ENCODE peak calls at places on chromosome 9, in four cellular contexts. B is stomach, D is kidney epithelial cell, I is fibroblast of lung. K is an unnamed sample.

GRCh38 chr9:130036099-130036498 is 6.9 kb downstream of the FNBP1 start:
- DNase-seq in B (no peak), D (no peak), I (peak), K (no peak)

GRCh38 chr9:109329274-109330258 is 8.7 kb upstream of the EPB41L4B start:
- DNase-seq in I (peak), B (peak), D (no peak), K (peak)

GRCh38 chr9:100602302-100602930 is 24.5 kb downstream of the CAVIN4 start:
- DNase-seq in B (no peak), I (peak), D (peak), K (no peak)

GRCh38 chr9:80648336-80648735 is 1041.0 kb downstream of the TLE1 start:
- DNase-seq in D (no peak), B (no peak), I (peak), K (peak)

GRCh38 chr9:19918630-19919029 is 129.8 kb upstream of the SLC24A2 start:
- DNase-seq in I (no peak), B (no peak), D (no peak), K (no peak)

GRCh38 chr9:126886194-126886830 is 25.9 kb downstream of the ZBTB34 start:
- DNase-seq in B (no peak), D (no peak), I (no peak), K (no peak)

GRCh38 chr9:132894857-132895846 is 16.5 kb downstream of the SPACA9 start:
- DNase-seq in B (no peak), D (no peak), I (no peak), K (no peak)

GRCh38 chr9:106885451-106885850 is 22.5 kb downstream of the ZNF462 start:
- DNase-seq in D (peak), B (no peak), I (peak), K (no peak)

GRCh38 chr9:121286973-121287721 is 19.2 kb downstream of the GSN start:
- DNase-seq in D (peak), I (peak), B (peak), K (peak)

GRCh38 chr9:110546411-110546871 is 33.1 kb downstream of the SVEP1 start:
- DNase-seq in B (no peak), D (no peak), I (no peak), K (no peak)

GRCh38 chr9:134028575-134029247 is 3.4 kb downstream of the BRD3OS start:
- DNase-seq in I (no peak), D (no peak), B (no peak), K (no peak)

GRCh38 chr9:127904888-127905728 is 5.7 kb upstream of the ST6GALNAC6 start:
- DNase-seq in B (no peak), I (no peak), D (no peak), K (no peak)

GRCh38 chr9:117672397-117672796 is 31.8 kb upstream of the TLR4 start:
- DNase-seq in B (no peak), I (no peak), D (peak), K (no peak)

GRCh38 chr9:101465330-101465915 is 29.8 kb upstream of the ALDOB start:
- DNase-seq in B (peak), I (peak), D (no peak), K (no peak)

GRCh38 chr9:130421802-130422276 is 22.9 kb upstream of the ASS1 start:
- DNase-seq in D (no peak), I (peak), B (no peak), K (peak)

GRCh38 chr9:88528356-88528755 is 6.6 kb upstream of the NXNL2 start:
- DNase-seq in I (peak), D (no peak), B (no peak), K (no peak)

GRCh38 chr9:130201399-130201873 is 29.2 kb downstream of the NCS1 start:
- DNase-seq in I (no peak), D (no peak), B (no peak), K (no peak)

GRCh38 chr9:81389569-81389993 is 299.8 kb downstream of the TLE1 start:
- DNase-seq in I (peak), D (peak), B (no peak), K (peak)

GRCh38 chr9:33307067-33307466 is 16.8 kb downstream of the NFX1 start:
- DNase-seq in D (no peak), I (no peak), B (no peak), K (no peak)

GRCh38 chr9:98142925-98143481 is 24.0 kb upstream of the TRIM14 start:
- DNase-seq in B (no peak), D (no peak), I (no peak), K (no peak)

GRCh38 chr9:128835246-128836210 is 5.9 kb upstream of the SPOUT1 start:
- DNase-seq in D (no peak), B (no peak), I (no peak), K (no peak)

GRCh38 chr9:69945671-69946141 is 97.9 kb upstream of the MAMDC2 start:
- DNase-seq in D (no peak), B (peak), I (peak), K (no peak)

GRCh38 chr9:104984541-104984940 is 56.6 kb upstream of the ABCA1 start:
- DNase-seq in I (no peak), D (no peak), B (no peak), K (no peak)

GRCh38 chr9:138022121-138022741 is 144.6 kb downstream of the CACNA1B start:
- DNase-seq in B (peak), D (no peak), I (no peak), K (no peak)

GRCh38 chr9:130239741-130240241 is 25.8 kb upstream of the HMCN2 start:
- DNase-seq in I (peak), B (no peak), D (peak), K (no peak)

GRCh38 chr9:81646337-81646736 is 43.0 kb downstream of the TLE1 start:
- DNase-seq in D (no peak), I (no peak), B (no peak), K (no peak)

GRCh38 chr9:82164159-82164558 is 175.6 kb downstream of the SPATA31D1 start:
- DNase-seq in D (no peak), I (no peak), B (no peak), K (no peak)

GRCh38 chr9:122058051-122058450 is 35.1 kb downstream of the TTLL11 start:
- DNase-seq in D (no peak), B (no peak), I (no peak), K (no peak)

GRCh38 chr9:102479191-102479590 is 515.9 kb upstream of the CYLC2 start:
- DNase-seq in D (no peak), I (no peak), B (no peak), K (no peak)

GRCh38 chr9:2023042-2023441 is 7.9 kb downstream of the SMARCA2 start:
- DNase-seq in B (no peak), D (no peak), I (no peak), K (no peak)

GRCh38 chr9:114192539-114192938 is 37.2 kb downstream of the COL27A1 start:
- DNase-seq in D (no peak), B (no peak), I (no peak), K (no peak)

GRCh38 chr9:131818089-131818488 is 78.2 kb upstream of the RAPGEF1 start:
- DNase-seq in D (no peak), B (no peak), I (no peak), K (no peak)

GRCh38 chr9:91334053-91334452 is 27.7 kb downstream of the AUH start:
- DNase-seq in D (no peak), I (no peak), B (no peak), K (peak)

GRCh38 chr9:33101104-33101951 is 24.9 kb upstream of the SMU1 start:
- DNase-seq in I (peak), B (peak), D (no peak), K (no peak)

GRCh38 chr9:138066049-138066448 is 188.5 kb downstream of the CACNA1B start:
- DNase-seq in B (no peak), D (no peak), I (no peak), K (no peak)

GRCh38 chr9:128529191-128529590 is 23.2 kb upstream of the SPTAN1 start:
- DNase-seq in I (no peak), B (no peak), D (no peak), K (no peak)

GRCh38 chr9:8365466-8366160 is 566.0 kb upstream of the DMAC1 start:
- DNase-seq in B (no peak), D (no peak), I (no peak), K (no peak)

GRCh38 chr9:135061441-135061840 is 26.0 kb upstream of the OLFM1 start:
- DNase-seq in D (no peak), B (peak), I (no peak), K (no peak)

DNA sequence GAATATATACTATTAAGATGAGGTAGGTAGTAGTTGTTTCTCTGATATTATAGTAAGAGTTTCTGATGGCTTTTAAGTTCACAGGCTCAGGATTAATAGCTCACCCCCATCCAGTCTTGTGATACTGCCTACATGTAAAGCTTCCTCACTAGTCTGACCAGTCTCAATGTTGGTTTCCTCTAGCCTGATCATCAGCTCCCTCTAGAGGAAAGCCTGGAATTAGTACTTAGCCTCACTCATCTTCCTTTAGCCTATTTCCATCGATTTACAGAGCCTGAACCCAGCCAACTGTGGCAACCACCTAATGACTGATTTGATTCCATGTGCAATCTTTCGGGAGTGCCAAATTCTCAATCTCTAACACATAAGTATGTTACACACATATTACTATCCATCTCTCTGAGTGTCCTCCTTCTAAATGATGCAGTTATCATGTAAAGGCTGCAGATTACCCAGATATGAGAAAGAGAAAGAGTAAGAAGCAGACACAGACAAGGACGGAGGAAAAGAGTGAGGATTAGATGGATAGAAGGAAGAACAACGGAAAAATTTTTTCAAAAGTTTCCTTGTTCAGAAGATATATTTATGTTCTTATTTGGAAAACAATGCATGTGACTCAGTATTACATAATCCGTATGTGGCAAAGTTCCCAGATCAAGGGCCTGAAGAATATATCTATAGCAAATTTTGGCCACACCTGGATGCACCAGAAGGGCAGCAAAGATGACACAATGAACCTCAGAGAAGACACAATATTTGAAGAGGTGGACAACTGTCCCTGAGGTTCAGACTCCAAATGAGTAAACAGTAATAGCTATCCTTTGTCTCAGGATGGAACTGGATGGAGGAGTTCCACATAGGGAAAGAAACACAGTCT is 333.7 kb downstream of the ELAVL2 start:
- DNase-seq in B (no peak), D (no peak), I (peak), K (peak)
- H3K4me3 ChIP-seq in B (no peak), D (no peak), I (no peak), K (no peak)

DNA sequence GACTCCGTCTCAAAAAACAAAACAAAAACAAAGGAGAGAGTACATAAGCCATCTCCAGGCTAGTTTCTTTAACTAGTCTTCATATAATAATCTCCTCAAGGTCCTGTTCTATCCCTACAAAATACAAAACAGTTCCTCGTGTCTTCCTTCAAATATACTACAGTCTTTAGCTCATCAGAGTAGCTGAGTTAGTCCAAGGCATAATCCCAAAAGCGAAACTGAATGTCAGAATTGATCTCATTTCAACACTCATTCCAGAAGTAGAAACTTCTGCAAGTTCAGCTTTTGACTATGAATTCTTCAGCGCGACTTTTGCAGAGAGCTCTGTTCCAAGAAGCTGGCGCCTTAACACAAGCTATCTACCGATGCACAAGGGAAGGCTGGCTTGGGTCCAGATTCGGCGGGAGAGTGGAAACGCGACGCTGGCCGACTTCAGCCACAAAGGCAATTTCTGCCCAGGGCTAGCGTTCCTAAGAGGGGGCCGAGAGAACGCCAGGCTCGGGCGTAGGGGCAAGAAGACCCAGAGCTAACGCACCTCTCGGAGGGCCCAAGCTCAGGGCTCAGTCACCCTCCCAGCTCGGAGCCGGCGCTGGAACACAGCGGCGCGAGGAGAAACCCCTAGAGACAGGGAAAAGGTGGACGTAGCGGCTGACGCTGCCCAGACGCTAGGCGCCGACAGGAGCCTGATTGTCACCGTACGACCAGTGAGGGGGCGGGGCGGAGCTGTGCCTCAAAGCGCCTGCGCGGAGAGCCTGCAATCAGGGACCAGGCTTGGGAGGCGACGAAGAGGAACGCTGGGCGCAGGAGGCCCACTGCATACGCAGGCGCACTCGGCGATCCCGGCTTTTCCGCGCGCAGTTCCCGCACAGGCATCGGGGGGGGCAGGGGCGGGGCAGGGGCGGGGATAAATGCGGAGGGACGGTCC is 469 bp upstream of the HSDL2 start:
- DNase-seq in D (peak), B (peak), I (peak), K (peak)
- TF ChIP-seq CTCF in D (no peak), B (no peak), I (no peak), K (no peak)

GRCh38 chr9:21549251-21549765 is 67.2 kb upstream of the IFNE start:
- DNase-seq in I (peak), B (peak), D (peak), K (peak)
- H3K4me3 ChIP-seq in I (peak), B (no peak), D (no peak), K (no peak)

DNA sequence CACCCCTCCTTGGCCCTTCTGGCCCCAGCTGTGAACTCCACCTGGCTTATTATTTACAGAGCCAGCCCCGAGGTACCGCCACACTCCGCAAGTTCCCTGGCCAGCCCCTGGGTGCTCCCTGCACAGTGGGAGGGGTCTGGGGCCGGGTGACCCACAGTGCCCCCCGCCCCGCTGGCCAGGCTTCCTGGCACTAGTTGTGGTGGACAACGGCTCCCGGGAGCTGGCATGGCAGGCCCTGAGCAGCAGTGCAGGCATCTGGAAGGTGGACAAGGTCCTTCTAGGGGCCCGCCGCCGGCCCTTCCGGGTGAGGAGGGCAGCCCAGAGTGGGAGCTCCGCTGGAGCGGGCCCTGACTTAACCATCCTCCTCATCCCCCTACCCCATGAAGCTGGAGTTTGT is 3.9 kb downstream of the MAMDC4 start:
- DNase-seq in D (no peak), I (no peak), B (peak), K (no peak)
- TF ChIP-seq CTCF in D (no peak), I (no peak), B (no peak), K (no peak)

DNA sequence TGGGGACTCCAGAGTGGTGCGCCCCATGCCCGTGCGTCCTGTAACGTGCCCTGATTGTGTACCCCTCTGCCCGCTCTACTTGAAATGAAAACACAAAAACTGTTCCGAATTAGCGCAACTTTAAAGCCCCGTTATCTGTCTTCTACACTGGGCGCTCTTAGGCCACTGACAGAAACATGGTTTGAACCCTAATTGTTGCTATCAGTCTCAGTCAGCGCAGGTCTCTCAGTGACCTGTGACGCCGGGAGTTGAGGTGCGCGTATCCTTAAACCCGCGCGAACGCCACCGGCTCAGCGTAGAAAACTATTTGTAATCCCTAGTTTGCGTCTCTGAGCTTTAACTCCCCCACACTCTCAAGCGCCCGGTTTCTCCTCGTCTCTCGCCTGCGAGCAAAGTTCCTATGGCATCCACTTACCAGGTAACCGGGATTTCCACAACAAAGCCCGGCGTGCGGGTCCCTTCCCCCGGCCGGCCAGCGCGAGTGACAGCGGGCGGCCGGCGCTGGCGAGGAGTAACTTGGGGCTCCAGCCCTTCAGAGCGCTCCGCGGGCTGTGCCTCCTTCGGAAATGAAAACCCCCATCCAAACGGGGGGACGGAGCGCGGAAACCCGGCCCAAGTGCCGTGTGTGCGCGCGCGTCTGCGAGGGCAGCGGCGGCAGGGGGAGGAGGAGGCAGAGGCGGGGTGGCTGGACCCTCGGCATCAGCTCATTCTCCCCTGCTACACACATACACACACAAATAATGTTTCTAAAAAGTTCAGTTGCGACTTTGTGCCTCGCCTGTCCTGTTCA is 667 bp downstream of the GLIS3 start:
- DNase-seq in D (no peak), B (peak), I (peak), K (no peak)
- H3K4me3 ChIP-seq in D (peak), B (peak), I (peak), K (peak)

DNA sequence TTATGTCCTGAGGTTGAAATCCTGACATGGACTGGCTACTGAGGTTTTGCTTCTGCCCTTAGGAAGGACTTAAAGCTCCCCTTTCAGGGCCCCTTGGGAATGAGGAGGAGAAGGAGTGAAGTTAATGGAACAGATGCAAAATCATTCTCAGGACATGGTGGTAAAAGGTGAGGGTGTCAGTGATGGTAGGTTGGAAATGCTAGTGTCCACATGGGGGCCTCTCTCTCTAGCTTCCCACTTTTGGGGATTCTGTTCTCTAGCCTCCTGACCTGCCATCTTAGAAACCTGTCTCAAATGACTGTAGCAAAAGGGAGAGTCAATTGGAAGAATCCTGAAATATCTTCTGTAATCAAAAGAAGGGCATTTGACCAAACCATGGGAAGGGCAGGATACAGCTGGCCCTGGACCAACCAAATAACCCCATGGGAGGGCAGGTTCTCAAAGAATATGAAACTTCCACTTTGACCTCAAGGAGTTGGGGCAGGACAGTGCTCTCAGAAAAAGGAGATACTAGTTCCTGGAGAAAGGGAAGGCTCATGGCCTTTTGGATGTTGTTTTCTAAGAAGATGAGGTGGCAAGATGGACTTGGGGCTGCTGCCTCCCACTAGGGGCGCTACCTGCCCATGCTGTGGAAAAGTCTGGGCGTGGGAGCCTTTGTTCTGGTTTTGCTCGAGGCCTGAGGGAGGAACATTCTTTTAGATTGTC is 21.2 kb upstream of the MLANA start:
- DNase-seq in B (no peak), D (no peak), I (no peak), K (no peak)
- TF ChIP-seq CTCF in B (no peak), D (peak), I (peak), K (no peak)

K was measured in astrocyte of the cerebellum.